ENCODE peak calls at places on chromosomes 4 and X, in nine cellular contexts. S, A, K, P, W, H, X, L and E are unnamed samples. For H3K36me3, the result is how much of the 10 kb centered on the place peaks cover.

GRCh38 chrX:152892499-152892898 is 5.4 kb upstream of the ZNF185 start:
- DNase-seq in X (no peak), L (no peak), K (no peak), A (no peak), S (no peak), P (no peak), W (no peak), H (no peak), E (no peak)

GRCh38 chr4:76531597-76531996 is 96.6 kb downstream of the SHROOM3 start:
- DNase-seq in K (no peak), S (no peak), P (no peak), L (no peak), H (no peak), X (no peak), W (no peak), A (no peak), E (no peak)

GRCh38 chrX:43702079-43702524 is 46.0 kb downstream of the MAOA start:
- DNase-seq in A (peak), P (no peak), W (no peak), K (no peak), X (no peak), L (no peak), S (no peak), H (no peak), E (no peak)

GRCh38 chr4:7828011-7828720 is 111.5 kb downstream of the AFAP1 start:
- DNase-seq in W (peak), H (peak), X (no peak), K (peak), P (no peak), L (peak), A (peak), S (peak), E (peak)

GRCh38 chr4:17038510-17039176 is 140.2 kb upstream of the LDB2 start:
- DNase-seq in H (no peak), L (no peak), K (no peak), X (no peak), P (no peak), S (no peak), A (no peak), W (no peak), E (no peak)

GRCh38 chr4:134337584-134337983 is 136.0 kb upstream of the PABPC4L start:
- DNase-seq in K (no peak), W (no peak), S (no peak), H (peak), P (no peak), A (no peak), L (no peak), X (no peak), E (no peak)

GRCh38 chrX:150255441-150256296 is 107.4 kb upstream of the MAMLD1 start:
- DNase-seq in K (no peak), X (no peak), L (no peak), S (no peak), P (no peak), H (no peak), A (no peak), W (peak), E (no peak)

GRCh38 chr4:135385830-135386581 is 1184.4 kb upstream of the PABPC4L start:
- DNase-seq in K (no peak), A (no peak), W (no peak), P (no peak), S (no peak), L (no peak), X (no peak), H (no peak), E (no peak)

GRCh38 chr4:132065940-132066495 is 1083.1 kb upstream of the PCDH10 start:
- DNase-seq in K (no peak), H (peak), A (no peak), X (no peak), W (no peak), S (no peak), L (no peak), P (no peak), E (no peak)

GRCh38 chr4:60865238-60865637 is 334.9 kb upstream of the ADGRL3 start:
- DNase-seq in P (no peak), K (no peak), S (peak), W (no peak), A (no peak), X (no peak), H (no peak), L (no peak), E (no peak)

GRCh38 chr4:184281231-184282139 is 63.8 kb upstream of the ENPP6 start:
- DNase-seq in S (no peak), H (no peak), K (no peak), A (no peak), P (no peak), W (no peak), L (peak), X (no peak), E (no peak)

GRCh38 chr4:129218355-129218754 is 122.4 kb downstream of the C4orf33 start:
- DNase-seq in S (no peak), P (no peak), X (no peak), A (peak), W (no peak), H (peak), L (peak), K (no peak), E (no peak)

GRCh38 chrX:65902011-65902410 is 137.9 kb downstream of the VSIG4 start:
- DNase-seq in W (no peak), P (no peak), L (no peak), H (no peak), A (no peak), S (no peak), X (no peak), K (no peak), E (no peak)

GRCh38 chr4:86939123-86939522 is 4.3 kb downstream of the AFF1 start:
- DNase-seq in K (no peak), P (no peak), H (no peak), A (no peak), S (no peak), X (no peak), W (no peak), L (no peak), E (no peak)

GRCh38 chr4:52894408-52894807 is 32.3 kb downstream of the RASL11B start:
- DNase-seq in K (no peak), W (no peak), X (no peak), A (no peak), L (no peak), H (peak), P (no peak), S (no peak), E (no peak)

GRCh38 chrX:53312946-53313745 is 31.8 kb upstream of the IQSEC2 start:
- DNase-seq in K (no peak), X (peak), W (peak), S (peak), P (no peak), L (peak), H (peak), A (peak), E (no peak)

GRCh38 chr4:20318899-20319291 is 67.2 kb downstream of the SLIT2 start:
- DNase-seq in X (no peak), P (no peak), L (no peak), H (no peak), S (no peak), W (no peak), A (no peak), K (no peak), E (no peak)

GRCh38 chrX:101417981-101418841 is 10.2 kb downstream of the HNRNPH2 start:
- DNase-seq in S (peak), X (no peak), A (peak), W (peak), P (peak), H (peak), L (peak), K (no peak), E (no peak)

GRCh38 chrX:154596290-154596929 is 11.5 kb downstream of the CTAG1A start:
- DNase-seq in H (peak), W (no peak), X (no peak), K (no peak), S (no peak), L (no peak), P (no peak), A (no peak), E (peak)

GRCh38 chr4:103634236-103634635 is 85.5 kb downstream of the TACR3 start:
- DNase-seq in X (no peak), S (no peak), H (no peak), A (no peak), K (no peak), L (no peak), W (no peak), P (no peak), E (no peak)

GRCh38 chrX:2498781-2499302 is 1.9 kb downstream of the DHRSX start:
- DNase-seq in L (peak), S (no peak), P (no peak), H (peak), A (peak), K (no peak), X (no peak), W (no peak), E (no peak)

GRCh38 chr4:139633661-139634060 is 32.0 kb upstream of the MGST2 start:
- DNase-seq in H (peak), K (no peak), L (peak), X (no peak), P (no peak), A (peak), S (no peak), W (no peak), E (no peak)

GRCh38 chrX:115958687-115959359 is 211.7 kb upstream of the AGTR2 start:
- DNase-seq in L (no peak), X (no peak), K (no peak), W (no peak), A (no peak), S (peak), H (no peak), P (no peak), E (no peak)

GRCh38 chrX:119826399-119826959 is 26.3 kb downstream of the UPF3B start:
- DNase-seq in S (no peak), K (no peak), L (no peak), W (no peak), A (no peak), H (peak), P (no peak), X (no peak), E (no peak)

GRCh38 chr4:74120086-74120485 is 21.1 kb upstream of the CXCL2 start:
- DNase-seq in W (no peak), X (no peak), S (no peak), P (no peak), H (no peak), A (no peak), L (no peak), K (no peak), E (no peak)

GRCh38 chr4:33060873-33061542 is 2340.8 kb downstream of the PCDH7 start:
- DNase-seq in P (no peak), H (peak), L (peak), S (peak), K (no peak), W (no peak), X (no peak), A (peak), E (no peak)

GRCh38 chr4:101291198-101291597 is 56.1 kb downstream of the PPP3CA start:
- DNase-seq in A (no peak), H (no peak), S (no peak), L (no peak), K (no peak), X (no peak), P (no peak), W (no peak), E (no peak)

GRCh38 chr4:36187723-36188333 is 56.5 kb downstream of the ARAP2 start:
- DNase-seq in X (no peak), A (peak), W (no peak), S (no peak), L (no peak), P (no peak), H (peak), K (no peak), E (no peak)

GRCh38 chr4:140755811-140756291 is 334 bp downstream of the TBC1D9 start:
- DNase-seq in P (no peak), H (peak), S (peak), K (no peak), X (no peak), A (peak), L (peak), W (peak), E (peak)

GRCh38 chrX:102835504-102836146 is 101.4 kb upstream of the RAB40AL start:
- DNase-seq in W (no peak), A (peak), K (no peak), P (no peak), X (peak), L (no peak), H (no peak), S (no peak), E (no peak)

GRCh38 chrX:133297284-133297683 is 79.1 kb upstream of the TFDP3 start:
- DNase-seq in X (no peak), A (no peak), P (no peak), W (no peak), K (no peak), S (no peak), H (peak), L (no peak), E (no peak)

GRCh38 chrX:51494409-51494808 is 2.0 kb downstream of the NUDT11 start:
- DNase-seq in K (no peak), S (no peak), X (no peak), P (no peak), L (no peak), H (no peak), W (no peak), A (no peak), E (no peak)

GRCh38 chr4:1533501-1534064 is 127.3 kb upstream of the NKX1-1 start:
- DNase-seq in K (no peak), P (no peak), W (no peak), A (no peak), S (no peak), L (no peak), X (no peak), H (no peak), E (no peak)

GRCh38 chr4:173273956-173274355 is 60.2 kb downstream of the HMGB2 start:
- DNase-seq in S (no peak), W (no peak), H (no peak), L (no peak), A (no peak), P (no peak), X (no peak), K (no peak), E (no peak)

GRCh38 chr4:98864560-98864959 is 64.4 kb downstream of the EIF4E start:
- DNase-seq in H (no peak), A (no peak), X (no peak), P (no peak), S (no peak), L (peak), W (no peak), K (no peak), E (no peak)

GRCh38 chrX:123077671-123078070 is 106.4 kb upstream of the GRIA3 start:
- DNase-seq in P (no peak), X (no peak), S (no peak), L (no peak), W (no peak), H (peak), A (no peak), K (no peak), E (no peak)

DNA sequence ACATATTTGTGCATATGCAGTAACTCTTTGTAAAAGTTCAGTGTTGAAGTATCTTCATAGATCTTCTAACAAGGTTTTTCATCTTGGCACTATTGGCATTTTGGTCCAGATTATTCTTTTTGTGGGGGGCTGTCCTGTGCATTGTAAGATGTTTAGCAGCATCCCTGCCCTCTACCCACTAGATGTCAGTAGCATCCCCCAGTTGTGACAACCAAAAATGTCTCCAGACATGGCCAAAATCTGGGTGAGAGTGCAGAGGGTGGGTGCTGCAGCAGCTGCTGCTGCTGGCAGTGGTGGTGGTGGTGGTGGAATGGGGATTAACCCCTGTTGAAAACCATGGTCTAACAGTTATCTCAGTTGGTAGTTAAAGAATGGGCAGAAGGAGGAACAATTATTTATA is 370.0 kb downstream of the GPAT3 start:
- DNase-seq in X (no peak), L (no peak), A (no peak), W (no peak), K (no peak), P (no peak), H (no peak), S (no peak), E (no peak)
- TF ChIP-seq CTCF in X (peak), L (no peak), A (peak), W (no peak), K (no peak), P (no peak), H (no peak), S (peak), E (peak)

DNA sequence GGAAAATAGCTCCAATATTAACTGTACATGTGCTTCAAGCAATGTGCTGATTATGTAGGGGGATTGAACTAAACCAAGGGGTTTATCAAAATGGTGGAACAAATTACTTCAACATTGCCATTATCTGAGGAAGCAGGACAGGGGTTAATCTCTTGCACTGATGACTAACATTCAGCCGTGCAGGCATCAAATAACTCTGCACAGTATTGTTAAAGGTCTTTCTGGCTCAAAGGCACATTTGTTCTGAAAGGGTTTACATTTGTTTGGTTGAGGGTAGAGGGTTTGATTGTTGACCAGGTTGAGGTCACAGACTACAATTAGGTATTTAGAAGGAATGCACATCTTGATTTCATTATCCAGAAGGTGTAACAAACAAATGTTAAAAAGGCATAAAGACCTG is 32.2 kb upstream of the CCSER1 start:
- DNase-seq in X (no peak), W (no peak), A (no peak), L (no peak), P (no peak), S (no peak), K (no peak), H (peak), E (no peak)
- H3K4me3 ChIP-seq in X (no peak), W (no peak), A (no peak), L (no peak), P (no peak), S (no peak), K (no peak), H (no peak), E (no peak)

GRCh38 chr4:102599887-102600286 is 98.7 kb downstream of the NFKB1 start:
- DNase-seq in A (no peak), X (no peak), L (no peak), P (no peak), H (no peak), S (no peak), K (no peak), W (no peak), E (no peak)

GRCh38 chr4:102604222-102604940 is 103.2 kb downstream of the NFKB1 start:
- DNase-seq in P (no peak), K (no peak), H (no peak), A (no peak), W (no peak), S (no peak), L (no peak), X (no peak), E (no peak)

GRCh38 chr4:102600689-102601088 is 99.5 kb downstream of the NFKB1 start:
- DNase-seq in A (no peak), H (no peak), S (no peak), X (no peak), W (no peak), L (no peak), P (no peak), K (no peak), E (no peak)

GRCh38 chr4:102599455-102599854 is 98.3 kb downstream of the NFKB1 start:
- DNase-seq in W (no peak), K (no peak), P (no peak), A (no peak), S (no peak), H (no peak), X (no peak), L (no peak), E (no peak)

DNA sequence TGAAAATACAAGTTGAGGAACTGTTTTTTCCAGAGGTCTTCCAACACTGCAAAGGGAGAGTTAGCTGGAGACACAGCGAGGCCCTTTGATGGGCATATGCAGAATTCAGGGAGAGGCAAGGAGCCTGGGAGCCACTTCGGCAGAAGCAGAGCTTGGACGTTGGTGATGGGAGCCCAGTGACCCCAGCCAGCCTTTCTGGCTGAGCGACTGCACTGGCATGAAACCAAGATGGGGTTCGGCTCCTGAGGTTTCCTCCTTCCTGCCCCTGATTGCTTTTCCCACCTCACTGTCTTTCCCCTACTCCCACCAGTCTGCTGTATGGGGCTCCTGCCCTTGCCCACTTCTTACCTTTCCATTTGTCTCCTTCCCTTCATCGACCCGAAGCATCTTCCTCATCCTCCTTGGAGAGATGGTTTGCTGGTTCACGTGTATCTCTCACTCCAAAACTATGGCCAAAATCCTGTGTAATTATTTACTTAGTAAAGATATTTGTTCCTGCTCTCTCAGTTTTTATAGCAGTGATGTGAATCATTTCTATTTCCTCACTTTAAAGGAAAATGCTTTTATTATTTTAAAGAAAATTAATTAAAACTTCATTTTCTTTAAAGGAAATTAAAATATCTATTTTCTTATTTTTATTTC is 100.5 kb downstream of the NFKB1 start:
- DNase-seq in S (no peak), P (no peak), H (no peak), A (no peak), K (no peak), L (no peak), X (no peak), W (no peak), E (no peak)
- H3K36me3 ChIP-seq in S (half or more), P (half or more), H (under half), A (under half), K (under half), L (under half), X (under half), W (under half), E (half or more)

GRCh38 chr4:152106781-152107321 is 346.0 kb upstream of the GATB start:
- DNase-seq in P (no peak), S (no peak), X (no peak), L (no peak), H (peak), A (no peak), K (no peak), W (no peak), E (no peak)
- TF ChIP-seq CTCF in P (no peak), S (no peak), X (no peak), L (no peak), H (no peak), A (no peak), K (no peak), W (no peak), E (no peak)

GRCh38 chr4:120922390-120923200 is at the start of gene PRDM5:
- DNase-seq in X (no peak), K (no peak), H (peak), A (peak), S (peak), W (peak), L (peak), P (no peak), E (no peak)
- H3K4me3 ChIP-seq in X (no peak), K (peak), H (peak), A (peak), S (peak), W (peak), L (peak), P (peak), E (peak)

GRCh38 chr4:3190549-3190948 is 58.4 kb upstream of the MSANTD1 start:
- DNase-seq in H (no peak), P (no peak), W (no peak), K (no peak), L (no peak), X (no peak), A (no peak), S (no peak), E (no peak)
- H3K36me3 ChIP-seq in H (under half), P (half or more), W (under half), K (under half), L (under half), X (under half), A (under half), S (under half), E (under half)